ENCODE peak calls at places on chromosome 14, in nine cellular contexts. K is GM12878, G is breast epithelium, T is sigmoid colon, P is transverse colon, W is GM12891, D is H1, R is spleen, I is stomach. S is an unnamed sample.
A peak's percentile ranks its signal among the peaks of the same experiment; 100 is the strongest.

GRCh38 chr14:68945585-68946289 is 33.4 kb downstream of the ACTN1 start:
- DNase-seq in P (peak; percentile 72), K (no peak), R (no peak), I (no peak), T (no peak), D (no peak), G (no peak), W (no peak), S (no peak)

GRCh38 chr14:84483072-84483410 is 1046.9 kb upstream of the FLRT2 start:
- DNase-seq in G (no peak), T (no peak), W (no peak), R (no peak), I (no peak), P (no peak), K (no peak), D (no peak), S (no peak)

GRCh38 chr14:70902186-70902585 is 5.1 kb upstream of the PCNX1 start:
- DNase-seq in W (no peak), I (no peak), D (no peak), G (no peak), P (no peak), T (no peak), R (no peak), K (no peak), S (no peak)

GRCh38 chr14:33040548-33041140 is 102.0 kb downstream of the NPAS3 start:
- DNase-seq in D (no peak), I (no peak), W (no peak), G (no peak), K (peak; percentile 28), P (no peak), T (no peak), R (no peak), S (no peak)

GRCh38 chr14:96795443-96795842 is 1.7 kb upstream of the VRK1 start:
- DNase-seq in R (peak; percentile 76), I (no peak), P (no peak), W (no peak), D (no peak), G (no peak), K (no peak), T (no peak), S (no peak)

GRCh38 chr14:53927171-53927570 is 29.5 kb downstream of the BMP4 start:
- DNase-seq in D (no peak), I (no peak), W (no peak), K (no peak), R (no peak), P (no peak), G (no peak), T (no peak), S (no peak)

GRCh38 chr14:55240526-55241178 is 30.6 kb upstream of the FBXO34 start:
- DNase-seq in D (peak; percentile 80), G (no peak), R (no peak), I (no peak), W (no peak), K (no peak), P (no peak), T (no peak), S (no peak)

GRCh38 chr14:102461490-102462317 is 47.9 kb downstream of the ANKRD9 start:
- DNase-seq in I (no peak), P (no peak), D (no peak), W (no peak), K (no peak), T (no peak), R (no peak), G (no peak), S (no peak)

GRCh38 chr14:90242444-90242843 is 13.9 kb upstream of the PSMC1 start:
- DNase-seq in T (no peak), R (no peak), G (no peak), K (no peak), W (no peak), D (no peak), I (no peak), P (no peak), S (no peak)

GRCh38 chr14:74203546-74203945 is 35.7 kb upstream of the VSX2 start:
- DNase-seq in D (no peak), R (no peak), W (no peak), T (no peak), K (no peak), G (no peak), P (no peak), I (no peak), S (no peak)

GRCh38 chr14:80475074-80475473 is 263.8 kb upstream of the DIO2 start:
- DNase-seq in K (no peak), T (no peak), W (no peak), R (no peak), G (no peak), I (no peak), P (no peak), D (no peak), S (no peak)

GRCh38 chr14:42110167-42110566 is 503.5 kb downstream of the LRFN5 start:
- DNase-seq in P (no peak), I (no peak), W (peak; percentile 3), T (no peak), R (no peak), D (no peak), G (no peak), K (no peak), S (no peak)
- TF ChIP-seq POLR2A in P (no peak), I (no peak), W (no peak), T (no peak), R (no peak), D (no peak), G (no peak), K (no peak), S (no peak)

DNA sequence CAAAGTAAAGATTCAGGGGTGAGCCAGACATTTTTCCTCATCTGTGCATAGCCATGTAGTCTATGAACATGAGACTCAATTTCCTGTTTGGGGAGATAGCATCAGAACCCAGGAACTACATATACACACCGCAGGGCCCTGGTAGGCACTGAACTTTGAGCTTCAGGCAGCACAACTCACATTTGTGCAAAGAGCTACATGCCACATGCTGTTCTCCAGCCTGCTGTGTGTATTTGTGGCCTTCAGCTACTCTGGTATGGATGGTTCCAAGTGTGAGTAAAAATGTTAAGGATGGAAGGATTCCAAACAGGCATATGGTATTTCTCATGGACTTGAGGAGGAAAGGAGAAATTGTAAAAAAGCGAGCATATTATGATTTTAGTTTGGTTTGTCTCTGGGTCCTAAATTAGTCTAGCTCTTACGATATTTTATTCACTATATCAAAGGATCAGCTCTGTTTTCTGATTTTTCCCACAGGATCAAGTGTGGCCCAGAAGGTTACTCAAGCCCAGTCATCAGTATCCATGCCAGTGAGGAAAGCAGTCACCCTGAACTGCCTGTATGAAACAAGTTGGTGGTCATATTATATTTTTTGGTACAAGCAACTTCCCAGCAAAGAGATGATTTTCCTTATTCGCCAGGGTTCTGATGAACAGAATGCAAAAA is 422.4 kb upstream of the OR4E1 start:
- DNase-seq in I (no peak), T (no peak), R (no peak), D (no peak), P (no peak), G (no peak), K (no peak), W (no peak), S (no peak)
- TF ChIP-seq POLR2AphosphoS5 in I (no peak), T (no peak), R (peak; percentile 28), D (no peak), P (no peak), G (no peak), K (no peak), W (no peak), S (no peak)

GRCh38 chr14:49286257-49286983 is 299.8 kb downstream of the RPS29 start:
- DNase-seq in R (no peak), I (no peak), K (no peak), G (no peak), W (no peak), T (no peak), D (no peak), P (no peak), S (no peak)

GRCh38 chr14:49287004-49287403 is 299.2 kb downstream of the RPS29 start:
- DNase-seq in T (no peak), D (no peak), P (no peak), K (no peak), W (no peak), G (no peak), I (no peak), R (no peak), S (no peak)
- TF ChIP-seq POLR2A in T (no peak), D (no peak), P (no peak), K (no peak), W (no peak), G (no peak), I (no peak), R (no peak), S (no peak)

GRCh38 chr14:35533357-35534129 is 421 bp upstream of the INSM2 start:
- DNase-seq in G (no peak), T (peak; percentile 64), K (no peak), W (peak; percentile 60), D (peak; percentile 97), P (peak; percentile 67), R (peak; percentile 84), I (peak; percentile 65), S (peak; percentile 40)
- TF ChIP-seq POLR2AphosphoS5 in G (no peak), T (no peak), K (no peak), W (no peak), D (no peak), P (no peak), R (no peak), I (no peak), S (no peak)

GRCh38 chr14:22600027-22600426 is 1.9 kb downstream of the ABHD4 start:
- DNase-seq in G (no peak), K (no peak), D (no peak), W (no peak), T (no peak), I (no peak), P (no peak), R (no peak), S (no peak)

GRCh38 chr14:22598099-22598895 is at the start of gene ABHD4:
- DNase-seq in W (peak; percentile 76), P (peak; percentile 89), R (peak; percentile 96), D (peak; percentile 92), K (no peak), I (peak; percentile 88), G (peak; percentile 87), T (peak; percentile 91), S (peak; percentile 78)

GRCh38 chr14:22599349-22599748 is 1.2 kb downstream of the ABHD4 start:
- DNase-seq in K (no peak), G (no peak), R (no peak), D (no peak), W (no peak), T (no peak), P (no peak), I (no peak), S (no peak)

GRCh38 chr14:22597771-22598098 is 365 bp upstream of the ABHD4 start:
- DNase-seq in R (no peak), G (no peak), W (no peak), K (no peak), T (no peak), I (no peak), D (no peak), P (no peak), S (no peak)

GRCh38 chr14:22598896-22599244 is 770 bp downstream of the ABHD4 start:
- DNase-seq in D (no peak), R (no peak), W (no peak), G (no peak), T (no peak), K (no peak), I (peak; percentile 64), P (peak; percentile 60), S (peak; percentile 38)
- TF ChIP-seq POLR2A in D (no peak), R (no peak), W (no peak), G (no peak), T (no peak), K (no peak), I (no peak), P (no peak), S (no peak)